ENCODE peak calls at places on chromosomes 7 and 10, in five cellular contexts. V is HCEC 1CT, R is AG09319, D is left colon, T is GM19239. U is an unnamed sample.

GRCh38 chr7:49866076-49866735 is 92.8 kb downstream of the VWC2 start:
- DNase-seq in V (no peak), R (no peak), D (no peak), T (no peak), U (no peak)

GRCh38 chr7:41416208-41416595 is 286.7 kb downstream of the INHBA start:
- DNase-seq in V (peak; percentile 54), R (peak; percentile 0), D (no peak), T (no peak), U (no peak)

GRCh38 chr7:88256906-88257305 is 37.1 kb upstream of the SRI start:
- DNase-seq in V (no peak), R (no peak), D (no peak), T (no peak), U (no peak)

GRCh38 chr7:121235221-121235620 is 93.6 kb upstream of the WNT16 start:
- DNase-seq in V (peak; percentile 15), R (peak; percentile 35), D (no peak), T (no peak), U (no peak)

GRCh38 chr7:24279512-24279911 is 4.5 kb upstream of the NPY start:
- DNase-seq in V (no peak), R (no peak), D (no peak), T (no peak), U (no peak)

GRCh38 chr7:32115831-32116230 is 45.6 kb upstream of the PDE1C start:
- DNase-seq in V (peak; percentile 23), R (no peak), D (no peak), T (no peak), U (no peak)

GRCh38 chr7:34086064-34086463 is 180.7 kb downstream of the BMPER start:
- DNase-seq in V (peak; percentile 23), R (no peak), D (no peak), T (no peak), U (no peak)

GRCh38 chr7:83876593-83876992 is 227.7 kb upstream of the SEMA3E start:
- DNase-seq in V (peak; percentile 65), R (no peak), D (no peak), T (no peak), U (no peak)

GRCh38 chr7:141354251-141354650 is 197.0 kb upstream of the AGK start:
- DNase-seq in V (peak; percentile 64), R (no peak), D (no peak), T (no peak), U (no peak)

GRCh38 chr7:22190736-22191135 is 166.2 kb downstream of the RAPGEF5 start:
- DNase-seq in V (no peak), R (no peak), D (no peak), T (no peak), U (no peak)

GRCh38 chr10:3255616-3256015 is 83.0 kb upstream of the PITRM1 start:
- DNase-seq in V (no peak), R (no peak), D (no peak), T (no peak), U (no peak)

GRCh38 chr7:90297118-90297517 is 24.0 kb downstream of the FAM237B start:
- DNase-seq in V (no peak), R (no peak), D (no peak), T (no peak), U (no peak)

GRCh38 chr7:129393255-129393654 is 41.0 kb upstream of the STRIP2 start:
- DNase-seq in V (no peak), R (no peak), D (no peak), T (no peak), U (no peak)

GRCh38 chr7:31370610-31371009 is 30.1 kb upstream of the NEUROD6 start:
- DNase-seq in V (no peak), R (no peak), D (no peak), T (no peak), U (no peak)

GRCh38 chr10:38147686-38148085 is 53.5 kb downstream of the ZNF37A start:
- DNase-seq in V (no peak), R (no peak), D (no peak), T (no peak), U (no peak)

GRCh38 chr10:119896937-119897336 is 4.4 kb downstream of the SEC23IP start:
- DNase-seq in V (peak; percentile 25), R (no peak), D (peak; percentile 80), T (no peak), U (no peak)

GRCh38 chr10:124704428-124704805 is 39.8 kb downstream of the FAM53B start:
- DNase-seq in V (no peak), R (no peak), D (no peak), T (no peak), U (no peak)

GRCh38 chr10:60894816-60895215 is 49.2 kb downstream of the RHOBTB1 start:
- DNase-seq in V (no peak), R (no peak), D (no peak), T (no peak), U (no peak)

U was measured in neural crest cell.